ENCODE peak calls at places on chromosomes 1 and 21, in ten cellular contexts. V is WTC11; G is DMS 273 treated with DMSO at 0.1 percent for 48 hours; E is activated effector memory CD4-positive, alpha-beta T cell treated with anti-CD3 and anti-CD28 coated beads, Interleukin-2, amount 50 U/mL, for 16 hours; R is NCI-H2081 treated with DMSO at 0.1 percent for 48 hours; W is ureter; U is stimulated activated CD8-positive, alpha-beta memory T cell treated with anti-CD3 and anti-CD28 coated beads, Interleukin-7, amount 100 ng/mL, for 24 hours; T is HTR-8/SVneo; K is pons; I is activated CD4-positive, CD25-positive, alpha-beta regulatory T cell. J is an unnamed sample.
A peak's percentile ranks its signal among the peaks of the same experiment; 100 is the strongest.

GRCh38 chr1:34406377-34406776 is 229.7 kb downstream of the C1orf94 start:
- DNase-seq in T (no peak), W (no peak), E (no peak), R (no peak), I (no peak), U (no peak), K (no peak), G (no peak), V (no peak), J (peak; percentile 45)

GRCh38 chr21:24007592-24007991 is 1599.7 kb downstream of the MRPL39 start:
- DNase-seq in T (no peak), E (no peak), R (no peak), I (no peak), K (no peak), U (no peak), G (no peak), W (no peak), V (no peak), J (no peak)

GRCh38 chr1:219385786-219386427 is 212.2 kb downstream of the LYPLAL1 start:
- DNase-seq in U (peak; percentile 4), V (peak; percentile 74), T (peak; percentile 60), W (peak; percentile 55), K (peak; percentile 46), E (no peak), I (no peak), G (peak; percentile 7), R (peak; percentile 59), J (peak; percentile 46)

GRCh38 chr1:87394462-87394861 is 65.8 kb downstream of the LMO4 start:
- DNase-seq in V (no peak), I (no peak), R (no peak), G (no peak), W (no peak), U (no peak), K (no peak), E (no peak), T (no peak), J (no peak)

GRCh38 chr1:183635112-183635605 is 424 bp downstream of the ARPC5 start:
- DNase-seq in W (peak; percentile 71), T (no peak), U (no peak), I (peak; percentile 18), E (peak; percentile 76), R (no peak), K (no peak), V (peak; percentile 45), G (no peak), J (peak; percentile 61)

GRCh38 chr1:205043866-205044265 is 854 bp downstream of the CNTN2 start:
- DNase-seq in T (no peak), K (no peak), U (no peak), W (no peak), E (no peak), R (no peak), G (no peak), V (no peak), I (no peak), J (no peak)

GRCh38 chr1:218463194-218464156 is 118.3 kb downstream of the TGFB2 start:
- DNase-seq in U (no peak), G (no peak), I (no peak), T (no peak), E (no peak), V (no peak), R (no peak), K (peak; percentile 28), W (no peak), J (peak; percentile 33)

GRCh38 chr1:165562576-165562975 is 18.8 kb downstream of the LRRC52 start:
- DNase-seq in I (no peak), G (no peak), T (no peak), W (no peak), V (no peak), R (no peak), U (no peak), K (no peak), E (no peak), J (no peak)

GRCh38 chr1:104979651-104980050 is 1230.0 kb downstream of the AMY1C start:
- DNase-seq in K (no peak), I (no peak), T (no peak), E (no peak), U (no peak), W (no peak), R (no peak), V (no peak), G (no peak), J (no peak)

GRCh38 chr21:32325706-32326105 is 27.1 kb downstream of the MRAP start:
- DNase-seq in V (no peak), E (peak; percentile 31), K (peak; percentile 89), W (no peak), I (no peak), T (no peak), R (no peak), G (no peak), U (no peak), J (no peak)

GRCh38 chr1:61851849-61852692 is 109.8 kb downstream of the PATJ start:
- DNase-seq in E (no peak), K (peak; percentile 86), T (peak; percentile 19), R (no peak), V (no peak), G (peak; percentile 9), I (no peak), U (no peak), W (no peak), J (no peak)

GRCh38 chr21:45869121-45870007 is 112.2 kb upstream of the COL6A1 start:
- DNase-seq in G (no peak), R (no peak), E (no peak), T (no peak), V (no peak), I (no peak), K (no peak), U (no peak), W (peak; percentile 37), J (no peak)

GRCh38 chr1:108000620-108001105 is 35.7 kb upstream of the VAV3 start:
- DNase-seq in G (peak; percentile 87), W (peak; percentile 46), E (no peak), V (no peak), R (no peak), U (no peak), T (no peak), I (no peak), K (peak; percentile 14), J (peak; percentile 29)

GRCh38 chr21:35222541-35222941 is 173.4 kb upstream of the RUNX1 start:
- DNase-seq in I (no peak), U (no peak), K (peak; percentile 26), V (no peak), E (no peak), G (no peak), T (no peak), W (no peak), R (no peak), J (no peak)